ENCODE peak calls at places on chromosomes 4 and X, in eight cellular contexts. J is upper lobe of left lung, F is HCT116, B is body of pancreas, K is heart left ventricle, T is right lobe of liver, M is gastrocnemius medialis, R is HepG2. U is an unnamed sample. For H3K27me3, the result is how much of the 10 kb centered on the place peaks cover.

GRCh38 chr4:15784959-15785634 is 7.0 kb downstream of the CD38 start:
- ATAC-seq in J (no peak), F (no peak), B (no peak), K (no peak), T (no peak), M (no peak), R (no peak), U (no peak)

GRCh38 chr4:80265571-80266266 is 745 bp upstream of the FGF5 start:
- ATAC-seq in J (peak), F (no peak), B (peak), K (peak), T (peak), M (no peak), R (peak), U (peak)

GRCh38 chr4:172698256-172698655 is 470.4 kb upstream of the GALNT7 start:
- ATAC-seq in J (no peak), F (no peak), B (no peak), K (no peak), T (no peak), M (no peak), R (no peak), U (no peak)

GRCh38 chr4:101967697-101968346 is 177.3 kb downstream of the BANK1 start:
- ATAC-seq in J (no peak), F (no peak), B (no peak), K (no peak), T (no peak), M (no peak), R (no peak), U (no peak)

GRCh38 chrX:110182362-110182761 is 135.5 kb downstream of the AMMECR1 start:
- ATAC-seq in J (no peak), F (no peak), B (no peak), K (no peak), T (no peak), M (no peak), R (no peak), U (no peak)

GRCh38 chr4:23934915-23935314 is 45.1 kb upstream of the PPARGC1A start:
- ATAC-seq in J (peak), F (no peak), B (peak), K (peak), T (peak), M (peak), R (no peak), U (peak)

GRCh38 chrX:150731795-150732194 is 38.6 kb downstream of the MTMR1 start:
- ATAC-seq in J (peak), F (no peak), B (no peak), K (peak), T (no peak), M (peak), R (no peak), U (no peak)

GRCh38 chr4:7978489-7978888 is 38.8 kb upstream of the AFAP1 start:
- ATAC-seq in J (peak), F (peak), B (peak), K (peak), T (peak), M (no peak), R (no peak), U (no peak)

GRCh38 chr4:150648123-150648522 is 66.2 kb downstream of the MAB21L2 start:
- ATAC-seq in J (no peak), F (no peak), B (no peak), K (no peak), T (no peak), M (no peak), R (no peak), U (no peak)

GRCh38 chr4:14345356-14345775 is 656.9 kb upstream of the CPEB2 start:
- ATAC-seq in J (peak), F (no peak), B (no peak), K (peak), T (no peak), M (no peak), R (no peak), U (no peak)

GRCh38 chr4:158801066-158801465 is 32.2 kb downstream of the FNIP2 start:
- ATAC-seq in J (no peak), F (no peak), B (no peak), K (peak), T (peak), M (peak), R (peak), U (no peak)

GRCh38 chr4:40311811-40312346 is 23.3 kb upstream of the CHRNA9 start:
- ATAC-seq in J (no peak), F (no peak), B (no peak), K (no peak), T (no peak), M (no peak), R (no peak), U (no peak)

GRCh38 chr4:122403860-122404259 is 25.0 kb downstream of the ADAD1 start:
- ATAC-seq in J (no peak), F (no peak), B (no peak), K (no peak), T (no peak), M (no peak), R (no peak), U (no peak)

GRCh38 chr4:4853371-4853823 is 6.1 kb upstream of the MSX1 start:
- ATAC-seq in J (peak), F (no peak), B (peak), K (no peak), T (peak), M (no peak), R (no peak), U (peak)

GRCh38 chr4:103091601-103092223 is 7.9 kb downstream of the BDH2 start:
- ATAC-seq in J (peak), F (peak), B (peak), K (no peak), T (peak), M (peak), R (peak), U (no peak)

GRCh38 chrX:75582511-75582910 is 59.7 kb upstream of the ZDHHC15 start:
- ATAC-seq in J (no peak), F (no peak), B (no peak), K (no peak), T (no peak), M (no peak), R (no peak), U (no peak)

GRCh38 chrX:97616883-97617510 is 733.3 kb downstream of the RPA4 start:
- ATAC-seq in J (no peak), F (peak), B (no peak), K (no peak), T (no peak), M (no peak), R (no peak), U (no peak)

GRCh38 chr4:168699224-168699878 is 202.5 kb downstream of the PALLD start:
- ATAC-seq in J (no peak), F (no peak), B (no peak), K (no peak), T (peak), M (no peak), R (peak), U (no peak)

GRCh38 chr4:27318740-27319139 is 458.1 kb downstream of the STIM2 start:
- ATAC-seq in J (peak), F (peak), B (no peak), K (no peak), T (peak), M (no peak), R (peak), U (no peak)

GRCh38 chrX:56228914-56229313 is 3.2 kb upstream of the KLF8 start:
- ATAC-seq in J (peak), F (no peak), B (no peak), K (peak), T (no peak), M (no peak), R (no peak), U (no peak)

GRCh38 chr4:3300198-3300671 is 7.4 kb downstream of the RGS12 start:
- ATAC-seq in J (no peak), F (no peak), B (no peak), K (no peak), T (no peak), M (no peak), R (peak), U (no peak)
- TF ChIP-seq POLR2A in J (no peak), F (no peak), B (no peak), K (no peak), T (no peak), M (no peak), R (no peak), U (no peak)

DNA sequence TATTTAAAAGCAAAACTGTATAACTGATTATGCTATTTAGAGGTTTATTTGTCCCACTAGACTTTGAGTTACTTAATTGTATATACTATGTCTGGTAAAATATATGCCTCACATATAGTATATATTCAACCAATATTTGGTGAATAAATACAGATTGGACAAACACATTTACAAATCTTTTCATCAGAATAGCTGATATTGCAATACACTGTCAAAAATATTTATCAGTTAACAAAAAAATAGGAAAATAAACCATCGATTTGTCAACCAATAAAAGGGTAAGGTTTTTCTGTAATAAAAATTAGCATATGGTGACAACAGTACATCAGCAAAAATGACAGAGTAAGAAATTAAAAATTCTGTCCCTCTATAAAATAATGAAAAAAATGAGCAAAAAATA is 889.9 kb upstream of the INTU start:
- ATAC-seq in J (no peak), F (no peak), B (no peak), K (no peak), T (no peak), M (no peak), R (no peak), U (no peak)
- H3K27me3 ChIP-seq in J (under half), F (under half), B (under half), K (under half), T (under half), M (under half), R (under half), U (under half)

GRCh38 chr4:76952071-76952470 is 2.5 kb downstream of the SEPTIN11 start:
- ATAC-seq in J (no peak), F (no peak), B (no peak), K (no peak), T (no peak), M (no peak), R (no peak), U (no peak)
- TF ChIP-seq POLR2A in J (no peak), F (no peak), B (no peak), K (no peak), T (no peak), M (no peak), R (no peak), U (no peak)

GRCh38 chrX:52988985-52989917 is 30.9 kb upstream of the FAM156A start:
- ATAC-seq in J (no peak), F (peak), B (no peak), K (peak), T (no peak), M (no peak), R (peak), U (no peak)

GRCh38 chrX:52995135-52995973 is 37.0 kb upstream of the FAM156A start:
- ATAC-seq in J (peak), F (peak), B (peak), K (peak), T (peak), M (peak), R (peak), U (peak)

GRCh38 chrX:52995974-52996304 is 37.6 kb upstream of the FAM156A start:
- ATAC-seq in J (no peak), F (peak), B (no peak), K (no peak), T (no peak), M (no peak), R (no peak), U (no peak)

GRCh38 chrX:52990848-52991247 is 32.5 kb upstream of the FAM156A start:
- ATAC-seq in J (no peak), F (no peak), B (no peak), K (no peak), T (no peak), M (no peak), R (no peak), U (no peak)
- H3K27me3 ChIP-seq in J (under half), F (under half), B (under half), K (under half), T (under half), M (under half), R (under half), U (under half)

GRCh38 chrX:2689773-2690666 is 1.1 kb upstream of the CD99 start:
- ATAC-seq in J (no peak), F (no peak), B (peak), K (no peak), T (peak), M (no peak), R (peak), U (no peak)
- TF ChIP-seq POLR2A in J (no peak), F (no peak), B (peak), K (no peak), T (no peak), M (no peak), R (peak), U (no peak)